ENCODE peak calls at places on chromosomes 11 and 22, in six cellular contexts. Z is PC-3, T is fibroblast of lung, D is HCT116, B is astrocyte, O is H9. P is an unnamed sample.
A peak's percentile ranks its signal among the peaks of the same experiment; 100 is the strongest.

GRCh38 chr11:8584511-8584910 is 9.5 kb downstream of the STK33 start:
- DNase-seq in Z (no peak), T (no peak), D (no peak), B (no peak), O (no peak), P (peak; percentile 30)

GRCh38 chr11:118497831-118498230 is 29.4 kb upstream of the TTC36 start:
- DNase-seq in Z (peak; percentile 65), T (peak; percentile 82), D (no peak), B (peak; percentile 75), O (no peak), P (no peak)

GRCh38 chr11:117822031-117822521 is 2.5 kb downstream of the FXYD2 start:
- DNase-seq in Z (peak; percentile 36), T (no peak), D (no peak), B (no peak), O (peak; percentile 65), P (peak; percentile 68)

GRCh38 chr11:96464695-96465307 is 75.0 kb downstream of the JRKL start:
- DNase-seq in Z (peak; percentile 90), T (peak; percentile 68), D (peak; percentile 67), B (peak; percentile 57), O (no peak), P (peak; percentile 87)

GRCh38 chr11:119370486-119371046 is 10.9 kb downstream of the USP2 start:
- DNase-seq in Z (no peak), T (no peak), D (no peak), B (no peak), O (peak; percentile 29), P (no peak)

GRCh38 chr11:33735426-33736147 is 636 bp downstream of the CD59 start:
- DNase-seq in Z (no peak), T (peak; percentile 27), D (no peak), B (no peak), O (no peak), P (peak; percentile 59)

GRCh38 chr22:44210721-44211120 is 30.0 kb downstream of the PARVG start:
- DNase-seq in Z (no peak), T (peak; percentile 76), D (no peak), B (peak; percentile 68), O (no peak), P (no peak)

GRCh38 chr22:42932197-42932519 is 75.1 kb upstream of the ARFGAP3 start:
- DNase-seq in Z (no peak), T (no peak), D (no peak), B (no peak), O (no peak), P (no peak)

GRCh38 chr11:44319170-44319551 is 9.2 kb upstream of the ALX4 start:
- DNase-seq in Z (no peak), T (no peak), D (no peak), B (no peak), O (no peak), P (peak; percentile 70)

GRCh38 chr11:109306322-109306721 is 115.7 kb upstream of the C11orf87 start:
- DNase-seq in Z (no peak), T (peak; percentile 79), D (no peak), B (peak; percentile 75), O (no peak), P (no peak)

GRCh38 chr11:17694711-17695110 is 24.7 kb upstream of the MYOD1 start:
- DNase-seq in Z (no peak), T (no peak), D (no peak), B (no peak), O (no peak), P (no peak)

GRCh38 chr11:17692931-17693330 is 26.4 kb upstream of the MYOD1 start:
- DNase-seq in Z (no peak), T (no peak), D (no peak), B (no peak), O (no peak), P (no peak)

GRCh38 chr11:17693531-17693930 is 25.8 kb upstream of the MYOD1 start:
- DNase-seq in Z (no peak), T (no peak), D (no peak), B (no peak), O (no peak), P (no peak)

GRCh38 chr11:17691550-17691949 is 27.8 kb upstream of the MYOD1 start:
- DNase-seq in Z (no peak), T (no peak), D (no peak), B (no peak), O (no peak), P (no peak)

DNA sequence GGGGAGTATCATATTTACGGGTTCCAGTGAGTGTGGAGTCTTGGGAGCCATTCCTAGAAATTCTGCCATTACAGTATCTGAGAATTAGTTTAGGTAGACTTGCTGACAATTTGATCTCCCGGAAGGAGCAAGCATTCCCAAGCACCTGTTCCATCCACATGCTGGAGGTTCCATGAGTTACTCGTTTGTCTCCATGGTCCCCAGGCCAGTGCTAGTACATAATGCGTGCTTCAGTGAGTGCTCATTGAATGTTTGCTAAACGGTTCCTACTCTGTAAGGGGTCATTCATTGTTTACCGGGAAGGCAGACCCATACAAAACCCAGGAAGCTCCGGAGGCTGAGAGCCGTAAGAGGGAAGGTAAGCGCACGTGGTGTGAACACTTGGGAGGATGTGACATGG is 27.4 kb upstream of the MYOD1 start:
- DNase-seq in Z (no peak), T (no peak), D (no peak), B (no peak), O (no peak), P (no peak)
- H3K4me2 ChIP-seq in Z (no peak overlapping the region), T (no peak overlapping the region), D (no peak overlapping the region), B (no peak overlapping the region), O (no peak overlapping the region), P (no peak overlapping the region)

DNA sequence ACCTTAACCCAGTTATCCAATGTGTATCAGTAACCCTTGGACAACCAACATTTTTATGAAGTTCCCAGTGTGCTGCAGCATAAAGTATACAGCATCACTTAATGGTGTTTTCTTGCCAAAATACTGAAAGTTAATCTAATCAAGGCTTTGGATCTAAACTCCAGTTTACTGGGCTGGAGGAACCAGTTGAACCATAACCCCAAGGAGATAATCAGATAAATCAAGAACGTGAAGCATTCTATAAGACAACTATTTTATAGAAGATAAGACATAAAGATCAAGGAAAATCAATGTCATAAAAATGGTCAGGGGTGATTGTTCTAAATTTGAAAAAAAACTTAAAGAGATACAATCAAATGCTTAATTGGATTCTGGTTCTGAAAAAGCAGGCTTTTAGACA is 2.3 kb upstream of the OSBP start:
- DNase-seq in Z (no peak), T (no peak), D (no peak), B (no peak), O (no peak), P (no peak)
- TF ChIP-seq CTCF in Z (no peak), T (no peak), D (no peak), B (no peak), O (no peak), P (no peak)

DNA sequence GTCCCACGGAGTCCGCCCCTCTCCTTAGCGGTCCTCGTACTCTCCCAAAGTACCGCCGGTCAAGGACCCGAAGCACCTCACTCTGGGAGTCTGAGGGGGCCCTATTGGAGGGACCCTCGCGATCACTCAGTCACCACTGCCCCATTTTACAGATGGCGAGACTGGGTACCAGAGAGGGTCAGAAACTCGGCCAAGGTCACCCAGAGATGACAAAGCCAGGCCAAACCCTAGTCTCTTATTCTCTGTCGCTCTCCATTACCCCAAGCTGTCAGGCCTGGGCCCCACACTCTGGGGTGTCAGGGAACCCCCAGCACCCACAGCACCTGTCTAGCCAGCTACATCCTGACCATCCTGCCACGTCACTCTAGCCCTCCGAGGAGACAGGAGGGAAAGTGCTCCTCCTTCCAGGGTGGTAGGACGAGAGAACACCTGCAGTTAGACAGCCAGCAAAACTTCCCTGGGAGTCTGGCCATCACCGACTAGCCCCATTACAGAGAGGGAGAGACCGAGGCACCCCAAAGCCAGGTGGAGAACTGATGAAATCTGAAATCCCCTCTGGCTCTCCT is 1.4 kb upstream of the KCNJ4 start:
- DNase-seq in Z (no peak), T (no peak), D (no peak), B (no peak), O (no peak), P (no peak)
- H3K4me2 ChIP-seq in Z (no peak overlapping the region), T (no peak overlapping the region), D (peak overlapping the region; percentile 36), B (peak overlapping the region; percentile 79), O (peak overlapping the region; percentile 22), P (peak overlapping the region; percentile 88)

DNA sequence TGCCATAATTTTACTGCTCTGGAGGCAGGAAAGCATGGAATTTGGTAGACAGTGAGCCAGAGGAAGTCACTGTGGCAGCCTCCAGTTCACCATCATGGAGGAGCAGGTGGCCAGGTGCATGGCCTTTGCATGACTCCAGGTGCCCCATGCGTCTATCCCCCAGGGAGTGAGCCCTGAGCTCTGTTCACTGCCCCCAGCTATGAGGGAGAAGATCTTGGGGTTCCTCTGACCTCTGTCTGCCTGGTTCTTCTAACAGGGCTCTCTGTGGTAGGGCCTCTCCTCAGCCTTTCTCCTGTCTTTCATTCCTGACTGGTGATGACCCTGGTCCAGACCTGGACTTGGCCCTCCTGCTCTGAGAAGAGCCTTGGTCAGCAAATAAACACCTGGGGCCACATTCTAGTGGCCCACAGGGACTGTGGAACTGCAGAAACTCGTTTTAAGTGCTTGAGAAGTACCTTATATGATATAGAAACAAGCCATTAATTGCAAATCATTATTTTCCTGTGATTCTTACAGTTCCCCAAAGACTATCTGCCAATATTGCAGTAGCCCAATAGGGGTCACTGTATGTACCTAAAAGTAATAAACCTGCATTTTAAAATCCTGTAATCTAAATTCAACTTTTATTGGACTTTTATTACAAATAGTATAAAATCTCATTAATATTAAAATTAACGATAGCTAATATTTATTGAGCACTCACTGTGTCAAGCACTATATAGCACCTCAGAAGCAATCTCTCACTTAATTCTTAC is 120.0 kb upstream of the SYT13 start:
- DNase-seq in Z (peak; percentile 23), T (no peak), D (no peak), B (no peak), O (no peak), P (no peak)
- TF ChIP-seq CTCF in Z (peak; percentile 54), T (peak; percentile 50), D (peak; percentile 55), B (peak; percentile 56), O (peak; percentile 70), P (peak; percentile 66)

DNA sequence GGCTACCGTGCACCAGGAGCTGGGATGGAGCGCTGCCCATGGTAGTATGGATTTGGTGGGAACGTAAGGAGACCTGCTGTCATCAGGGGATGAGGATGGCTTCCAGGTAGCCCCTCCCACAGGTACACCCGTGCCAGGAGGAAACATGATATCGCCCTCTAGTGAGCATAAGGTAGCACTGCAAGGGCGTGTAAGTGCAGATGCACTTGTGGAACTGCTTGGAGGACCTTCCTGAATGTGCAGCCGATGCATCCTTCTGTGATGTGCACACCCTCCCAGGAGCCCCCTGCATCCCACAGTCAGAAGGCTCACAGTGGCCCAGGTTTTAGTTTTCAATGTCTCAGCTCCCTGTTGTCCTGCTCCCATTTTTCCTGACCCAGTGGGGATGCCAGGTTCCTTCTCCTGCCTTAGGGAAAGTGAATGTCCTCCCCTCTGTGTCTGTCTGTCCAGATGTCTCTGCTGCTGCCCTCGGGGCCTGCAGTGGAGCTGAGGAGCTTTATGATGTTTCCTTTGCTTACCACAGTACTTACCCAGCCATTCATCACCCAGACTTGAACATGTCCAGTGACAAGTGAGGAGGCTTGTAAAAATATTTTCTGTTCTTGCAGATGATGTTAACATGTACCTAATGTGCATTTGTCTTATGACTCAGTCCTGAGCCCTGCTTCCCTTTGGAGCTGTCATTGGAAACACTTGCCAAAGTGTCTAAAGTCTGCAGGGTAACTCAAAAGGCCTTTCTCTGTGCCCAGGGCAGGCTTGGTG is 49.2 kb downstream of the DBX1 start:
- DNase-seq in Z (peak; percentile 90), T (peak; percentile 98), D (peak; percentile 72), B (peak; percentile 98), O (peak; percentile 87), P (peak; percentile 76)
- H3K4me2 ChIP-seq in Z (peak overlapping the region; percentile 74), T (peak overlapping the region; percentile 38), D (peak overlapping the region; percentile 73), B (peak overlapping the region; percentile 78), O (no peak overlapping the region), P (no peak overlapping the region)

GRCh38 chr11:57562596-57562995 is 4.9 kb downstream of the UBE2L6 start:
- DNase-seq in Z (peak; percentile 36), T (no peak), D (no peak), B (no peak), O (no peak), P (no peak)
- TF ChIP-seq CTCF in Z (peak; percentile 37), T (no peak), D (no peak), B (no peak), O (peak; percentile 65), P (peak; percentile 41)